ENCODE peak calls at places on chromosomes 2 and 18, in four cellular contexts. E, Z, Y and G are unnamed samples.

GRCh38 chr2:120319135-120319534 is 26.8 kb upstream of the INHBB start:
- DNase-seq in E (no peak), Y (no peak), Z (no peak), G (no peak)

GRCh38 chr2:54558188-54558975 is 102.3 kb downstream of the SPTBN1 start:
- DNase-seq in Z (peak), Y (peak), E (peak), G (peak)

GRCh38 chr2:239926587-239927234 is 98.4 kb downstream of the NDUFA10 start:
- DNase-seq in Y (no peak), Z (no peak), E (no peak), G (peak)

GRCh38 chr2:120499784-120500495 is 154.0 kb downstream of the INHBB start:
- DNase-seq in Y (no peak), E (no peak), Z (no peak), G (no peak)

GRCh38 chr18:8982416-8983183 is 119.9 kb upstream of the NDUFV2 start:
- DNase-seq in Y (peak), Z (peak), E (no peak), G (peak)

GRCh38 chr2:49490710-49491109 is 336.4 kb upstream of the FSHR start:
- DNase-seq in Y (peak), E (no peak), Z (no peak), G (peak)

GRCh38 chr18:12621737-12622306 is 36.1 kb downstream of the SPIRE1 start:
- DNase-seq in Y (no peak), Z (peak), E (no peak), G (peak)

GRCh38 chr2:215618145-215618544 is 182.3 kb upstream of the FN1 start:
- DNase-seq in Y (no peak), Z (no peak), E (no peak), G (no peak)

GRCh38 chr18:46320928-46321855 is 217.0 kb downstream of the HAUS1 start:
- DNase-seq in Z (peak), Y (no peak), E (no peak), G (no peak)

DNA sequence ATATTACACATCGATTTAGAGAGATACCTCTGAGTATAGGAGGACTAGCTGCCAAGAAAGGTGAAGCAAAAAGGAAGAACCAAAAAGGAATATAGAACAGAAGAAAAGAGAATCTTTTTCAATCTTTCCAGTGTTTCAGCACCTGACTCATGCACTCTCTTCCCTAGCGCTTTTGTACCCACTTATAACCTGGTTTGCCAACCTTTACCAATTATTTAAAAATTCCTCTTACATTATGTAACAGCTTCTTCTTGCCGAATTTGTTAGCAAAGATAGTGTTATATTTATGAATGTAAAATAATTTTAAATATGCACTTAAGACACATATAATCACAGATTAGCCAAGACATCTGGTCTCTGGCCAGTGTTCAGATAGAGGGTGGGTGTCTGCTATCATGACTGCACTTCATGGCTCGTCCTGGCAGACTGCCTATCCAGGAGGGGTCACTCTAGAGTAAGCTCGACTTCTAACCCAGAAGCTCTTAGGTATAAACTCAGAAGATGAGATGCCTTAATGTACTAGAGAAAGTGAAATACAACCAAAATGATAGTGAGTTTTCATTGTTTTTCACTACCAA is 122.9 kb downstream of the ATAD2B start:
- DNase-seq in Z (peak), Y (peak), E (no peak), G (peak)
- TF ChIP-seq CTCF in Z (peak), Y (peak), E (no peak), G (peak)

GRCh38 chr18:37577051-37577611 is 11.5 kb upstream of the CELF4 start:
- DNase-seq in Y (no peak), Z (no peak), E (no peak), G (no peak)
- TF ChIP-seq CTCF in Y (no peak), Z (no peak), E (no peak), G (no peak)

DNA sequence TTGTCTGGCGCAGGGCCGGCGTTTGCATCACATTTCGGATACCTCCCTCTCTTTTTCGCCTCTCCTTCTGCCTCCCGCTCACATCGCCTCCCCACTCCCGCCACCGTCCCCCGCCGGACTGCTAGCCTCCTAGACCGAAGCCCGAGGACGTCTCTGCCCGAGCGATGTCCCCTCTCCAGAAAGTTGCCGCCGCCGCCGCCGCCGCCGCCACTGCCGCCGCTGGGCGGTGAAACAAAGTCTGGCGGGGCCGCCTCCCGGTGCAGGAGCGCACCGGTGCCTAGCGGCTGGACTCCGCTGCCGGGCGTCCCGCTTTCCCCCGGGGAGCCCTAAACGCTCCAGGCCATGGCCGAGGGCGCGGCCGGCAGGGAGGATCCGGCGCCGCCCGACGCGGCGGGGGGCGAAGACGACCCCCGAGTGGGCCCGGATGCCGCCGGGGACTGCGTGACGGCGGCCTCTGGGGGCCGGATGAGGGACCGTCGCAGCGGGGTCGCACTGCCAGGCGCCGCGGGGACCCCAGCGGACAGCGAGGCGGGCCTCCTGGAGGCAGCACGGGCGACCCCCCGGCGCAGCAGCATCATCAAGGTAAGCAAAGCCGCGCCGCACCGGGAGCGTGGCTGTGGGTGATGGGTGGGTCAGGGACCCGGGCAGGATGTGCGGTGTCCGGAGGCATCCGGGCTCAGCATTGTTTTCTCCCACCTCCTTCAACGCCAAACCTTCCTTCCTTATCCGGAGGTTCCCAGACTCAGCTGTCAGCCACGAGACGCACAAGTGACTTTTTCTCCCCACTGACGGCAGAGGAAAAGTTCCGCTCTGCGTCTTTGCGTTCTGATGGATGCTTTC is 585 bp downstream of the PLCL1 start:
- DNase-seq in E (peak), Z (peak), Y (peak), G (no peak)
- TF ChIP-seq CTCF in E (peak), Z (no peak), Y (peak), G (no peak)

GRCh38 chr2:104919127-104919526 is 65.2 kb downstream of the POU3F3 start:
- DNase-seq in E (no peak), Z (no peak), Y (no peak), G (no peak)

GRCh38 chr2:104929663-104930062 is 75.7 kb downstream of the POU3F3 start:
- DNase-seq in Y (no peak), E (no peak), Z (no peak), G (no peak)

DNA sequence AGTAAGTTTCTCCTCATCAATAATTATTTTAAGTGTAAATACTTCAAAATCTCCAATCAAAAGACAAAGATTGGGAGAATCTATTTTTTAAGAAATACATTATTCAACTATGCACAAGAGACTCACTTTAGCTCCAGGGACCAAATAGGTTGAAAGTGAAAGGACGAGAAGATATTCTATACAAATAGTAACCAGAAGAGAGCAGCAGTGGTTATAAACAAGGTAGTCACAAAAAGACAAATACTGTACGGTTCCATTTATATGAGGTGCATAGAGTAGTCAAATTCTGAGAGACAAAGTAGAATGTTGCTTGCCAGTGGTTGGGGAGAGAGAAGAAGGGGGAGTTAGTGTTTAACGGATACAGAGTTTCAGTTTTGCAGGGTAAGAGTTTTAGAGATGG is 69.8 kb downstream of the POU3F3 start:
- DNase-seq in Z (no peak), E (no peak), Y (peak), G (no peak)
- TF ChIP-seq CTCF in Z (no peak), E (no peak), Y (peak), G (peak)

DNA sequence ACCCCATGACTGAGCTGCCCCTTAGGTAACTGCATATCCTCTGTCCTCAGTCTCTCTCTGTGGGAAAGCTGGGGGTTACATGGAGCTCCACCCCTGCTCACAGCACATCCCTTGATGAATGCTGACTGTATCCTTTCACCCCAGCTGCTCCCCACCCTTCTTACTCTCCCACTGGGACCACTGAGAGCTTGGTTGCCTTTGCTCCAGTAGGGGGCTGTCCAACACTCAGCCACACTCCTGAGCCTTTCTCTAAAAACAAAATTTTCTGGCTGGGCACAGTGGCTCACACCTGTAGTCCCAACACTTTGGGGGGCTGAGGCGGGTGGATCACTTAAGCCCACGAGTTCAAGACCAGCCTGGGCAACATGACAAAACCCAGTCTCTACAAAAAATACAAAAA is 89.2 kb upstream of the MSH2 start:
- DNase-seq in Z (no peak), E (no peak), Y (no peak), G (no peak)
- TF ChIP-seq CTCF in Z (peak), E (no peak), Y (peak), G (no peak)